ENCODE peak calls at places on chromosomes 3 and 15, in eight cellular contexts. C, B, Y, L, N, A, R and H are unnamed samples.

GRCh38 chr3:66115858-66116654 is 77.3 kb upstream of the MAGI1 start:
- DNase-seq in C (peak; percentile 71), B (peak; percentile 67), Y (peak; percentile 64), L (peak; percentile 94), N (no peak), A (peak; percentile 66), R (peak; percentile 29), H (peak; percentile 82)

GRCh38 chr3:97391167-97391566 is 373.4 kb upstream of the ARL6 start:
- DNase-seq in C (no peak), B (no peak), Y (no peak), L (no peak), N (no peak), A (no peak), R (no peak), H (no peak)

GRCh38 chr15:64809649-64810498 is 15.6 kb downstream of the PIF1 start:
- DNase-seq in C (peak; percentile 89), B (peak; percentile 78), Y (peak; percentile 57), L (peak; percentile 69), N (peak; percentile 67), A (peak; percentile 87), R (peak; percentile 36), H (peak; percentile 85)

GRCh38 chr15:89670985-89671560 is 8.1 kb downstream of the PLIN1 start:
- DNase-seq in C (no peak), B (no peak), Y (no peak), L (no peak), N (no peak), A (no peak), R (no peak), H (no peak)

GRCh38 chr3:110420158-110420641 is 651.4 kb upstream of the NECTIN3 start:
- DNase-seq in C (no peak), B (no peak), Y (peak; percentile 64), L (peak; percentile 93), N (no peak), A (no peak), R (no peak), H (no peak)

GRCh38 chr3:139427283-139428060 is 38.0 kb upstream of the COPB2 start:
- DNase-seq in C (peak; percentile 40), B (no peak), Y (peak; percentile 60), L (peak; percentile 84), N (no peak), A (no peak), R (no peak), H (no peak)

GRCh38 chr3:125240496-125240895 is 27.9 kb upstream of the SLC12A8 start:
- DNase-seq in C (no peak), B (no peak), Y (no peak), L (peak; percentile 21), N (no peak), A (no peak), R (no peak), H (no peak)

GRCh38 chr3:149555941-149556340 is 81.4 kb downstream of the TM4SF4 start:
- DNase-seq in C (peak; percentile 21), B (no peak), Y (no peak), L (peak; percentile 41), N (no peak), A (peak; percentile 57), R (no peak), H (no peak)

GRCh38 chr3:40985195-40985594 is 214.1 kb upstream of the CTNNB1 start:
- DNase-seq in C (no peak), B (no peak), Y (no peak), L (no peak), N (no peak), A (no peak), R (no peak), H (no peak)

GRCh38 chr15:35293353-35294130 is 208.4 kb upstream of the NANOGP8 start:
- DNase-seq in C (no peak), B (no peak), Y (peak; percentile 86), L (peak; percentile 70), N (no peak), A (no peak), R (no peak), H (no peak)

GRCh38 chr15:70267306-70267705 is 169.6 kb upstream of the TLE3 start:
- DNase-seq in C (no peak), B (no peak), Y (no peak), L (no peak), N (no peak), A (peak; percentile 28), R (no peak), H (no peak)

GRCh38 chr15:70269991-70270751 is 172.5 kb upstream of the TLE3 start:
- DNase-seq in C (peak; percentile 74), B (peak; percentile 36), Y (no peak), L (no peak), N (no peak), A (peak; percentile 63), R (no peak), H (no peak)

GRCh38 chr15:70267879-70268278 is 170.2 kb upstream of the TLE3 start:
- DNase-seq in C (no peak), B (no peak), Y (no peak), L (peak; percentile 37), N (no peak), A (peak; percentile 4), R (no peak), H (no peak)

GRCh38 chr15:70269331-70269911 is 171.7 kb upstream of the TLE3 start:
- DNase-seq in C (no peak), B (no peak), Y (no peak), L (no peak), N (no peak), A (peak; percentile 48), R (no peak), H (no peak)

GRCh38 chr15:70268698-70269251 is 171.1 kb upstream of the TLE3 start:
- DNase-seq in C (no peak), B (no peak), Y (no peak), L (no peak), N (no peak), A (no peak), R (no peak), H (no peak)
- H3K27ac ChIP-seq in C (no peak overlapping the region), B (no peak overlapping the region), Y (no peak overlapping the region), L (no peak overlapping the region), N (no peak overlapping the region), A (no peak overlapping the region), R (no peak overlapping the region), H (no peak overlapping the region)

GRCh38 chr3:12302564-12302963 is 13.7 kb downstream of the PPARG start:
- DNase-seq in C (no peak), B (no peak), Y (no peak), L (no peak), N (no peak), A (no peak), R (no peak), H (no peak)

GRCh38 chr3:12300137-12300536 is 11.3 kb downstream of the PPARG start:
- DNase-seq in C (no peak), B (no peak), Y (peak; percentile 70), L (no peak), N (no peak), A (no peak), R (no peak), H (no peak)

GRCh38 chr3:12303532-12303931 is 14.7 kb downstream of the PPARG start:
- DNase-seq in C (no peak), B (no peak), Y (no peak), L (peak; percentile 92), N (no peak), A (no peak), R (no peak), H (no peak)

GRCh38 chr3:12301031-12301430 is 12.2 kb downstream of the PPARG start:
- DNase-seq in C (no peak), B (no peak), Y (no peak), L (no peak), N (no peak), A (no peak), R (no peak), H (no peak)

DNA sequence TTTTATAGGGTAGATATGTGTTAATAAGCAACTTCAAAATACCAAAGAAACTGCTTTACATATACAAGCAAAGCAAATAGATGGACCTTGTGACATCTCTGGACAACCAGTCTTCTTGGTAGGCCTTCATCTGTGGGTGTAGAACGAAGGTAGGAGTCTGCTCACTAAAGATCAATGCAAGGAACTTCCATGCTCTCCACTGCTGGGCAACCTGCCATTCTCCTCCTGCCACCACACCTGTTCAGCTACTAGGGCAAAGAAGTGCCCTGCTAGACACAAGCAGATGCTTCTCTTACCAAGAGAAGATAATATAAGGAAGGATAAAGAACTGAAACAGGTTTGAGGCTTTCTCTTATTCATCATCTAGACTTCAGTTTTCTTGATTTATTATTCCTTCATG is 12.6 kb downstream of the PPARG start:
- DNase-seq in C (no peak), B (no peak), Y (no peak), L (no peak), N (no peak), A (no peak), R (no peak), H (no peak)
- H3K4me3 ChIP-seq in C (no peak overlapping the region), B (no peak overlapping the region), Y (no peak overlapping the region), L (no peak overlapping the region), N (no peak overlapping the region), A (no peak overlapping the region), R (no peak overlapping the region), H (no peak overlapping the region)

GRCh38 chr15:45141386-45141785 is 11.6 kb downstream of the DUOX1 start:
- DNase-seq in C (no peak), B (no peak), Y (no peak), L (no peak), N (no peak), A (no peak), R (no peak), H (no peak)

GRCh38 chr15:45138814-45139765 is 9.3 kb downstream of the DUOX1 start:
- DNase-seq in C (no peak), B (no peak), Y (no peak), L (no peak), N (no peak), A (no peak), R (no peak), H (no peak)

GRCh38 chr15:45137703-45138102 is 7.9 kb downstream of the DUOX1 start:
- DNase-seq in C (no peak), B (no peak), Y (no peak), L (no peak), N (no peak), A (no peak), R (no peak), H (no peak)

GRCh38 chr15:45140851-45141250 is 11.1 kb downstream of the DUOX1 start:
- DNase-seq in C (no peak), B (no peak), Y (no peak), L (no peak), N (no peak), A (no peak), R (no peak), H (no peak)

GRCh38 chr15:45139770-45140169 is 10.0 kb downstream of the DUOX1 start:
- DNase-seq in C (no peak), B (no peak), Y (no peak), L (no peak), N (no peak), A (no peak), R (no peak), H (no peak)
- H3K27ac ChIP-seq in C (no peak overlapping the region), B (no peak overlapping the region), Y (no peak overlapping the region), L (no peak overlapping the region), N (no peak overlapping the region), A (no peak overlapping the region), R (no peak overlapping the region), H (no peak overlapping the region)

DNA sequence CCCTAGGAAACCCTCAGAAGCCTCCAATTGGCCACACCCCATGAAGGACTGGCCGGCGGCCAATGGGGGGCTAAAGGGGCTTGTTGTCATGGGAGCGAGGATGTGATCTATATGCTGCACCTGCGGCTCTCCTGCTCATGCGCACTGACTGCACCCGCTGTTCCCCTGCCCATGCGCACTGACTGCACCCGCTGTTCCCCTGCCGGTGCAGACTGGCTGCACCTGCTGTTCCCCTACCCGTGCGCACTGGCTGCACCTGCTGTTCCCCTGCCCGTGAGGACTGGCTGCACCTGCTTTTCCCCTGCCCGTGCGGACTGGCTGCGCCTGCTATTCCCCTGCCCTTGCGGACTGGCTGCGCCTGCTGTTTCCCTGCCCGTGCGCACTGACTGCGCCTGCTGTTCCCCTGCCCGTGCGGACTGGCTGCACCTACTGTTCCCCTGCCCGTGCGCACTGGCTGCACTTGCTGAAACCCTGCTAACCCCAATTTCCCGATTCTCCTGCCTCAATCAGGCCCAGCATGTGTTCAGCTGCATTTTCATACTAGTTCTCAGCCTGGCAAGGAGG is 16.8 kb upstream of the MCCC1 start:
- DNase-seq in C (no peak), B (peak; percentile 82), Y (no peak), L (no peak), N (peak; percentile 7), A (no peak), R (no peak), H (no peak)
- H3K4me3 ChIP-seq in C (peak overlapping the region; percentile 28), B (no peak overlapping the region), Y (peak overlapping the region; percentile 38), L (no peak overlapping the region), N (peak overlapping the region; percentile 37), A (peak overlapping the region; percentile 43), R (peak overlapping the region; percentile 31), H (peak overlapping the region; percentile 12)